ENCODE peak calls at places on chromosome 12, in ten cellular contexts. Z is kidney; Y is Peyer's patch; E is small intestine; J is GM12878; H is IMR-90; I is CD8-positive, alpha-beta memory T cell; T is adrenal gland; O is PC-3; R is CD4-positive, alpha-beta T cell. K is an unnamed sample.

GRCh38 chr12:1205512-1206060 is 214.6 kb downstream of the ERC1 start:
- DNase-seq in J (no peak), E (no peak), I (no peak), O (no peak), H (peak; percentile 54), R (no peak), Z (no peak), T (no peak), Y (no peak), K (no peak)

GRCh38 chr12:89461649-89462612 is 62.7 kb downstream of the GALNT4 start:
- DNase-seq in E (peak; percentile 80), J (no peak), O (peak; percentile 82), Y (no peak), T (no peak), H (peak; percentile 82), Z (no peak), I (no peak), R (no peak), K (no peak)

GRCh38 chr12:40584763-40585162 is 107.5 kb upstream of the CNTN1 start:
- DNase-seq in Y (no peak), Z (no peak), J (no peak), I (no peak), R (no peak), T (no peak), O (no peak), E (no peak), H (no peak), K (no peak)

GRCh38 chr12:56220611-56221232 is 1.0 kb downstream of the RNF41 start:
- DNase-seq in T (peak; percentile 54), Y (no peak), R (no peak), I (no peak), O (peak; percentile 33), H (peak; percentile 47), J (peak; percentile 30), Z (no peak), E (no peak), K (no peak)

GRCh38 chr12:82952946-82953345 is 266.2 kb downstream of the TMTC2 start:
- DNase-seq in Y (no peak), R (no peak), I (no peak), E (no peak), O (no peak), Z (no peak), H (no peak), T (no peak), J (peak; percentile 20), K (no peak)

GRCh38 chr12:84694111-84694510 is 218.5 kb downstream of the SLC6A15 start:
- DNase-seq in H (no peak), R (no peak), O (no peak), T (no peak), Z (no peak), Y (no peak), I (no peak), E (no peak), J (no peak), K (no peak)

GRCh38 chr12:77388611-77389265 is 323.4 kb upstream of the E2F7 start:
- DNase-seq in O (no peak), Z (no peak), J (no peak), E (no peak), R (no peak), H (no peak), T (no peak), Y (no peak), I (no peak), K (no peak)

GRCh38 chr12:18753481-18754117 is 15.7 kb downstream of the CAPZA3 start:
- DNase-seq in E (no peak), R (no peak), T (no peak), Y (no peak), I (no peak), J (no peak), H (peak; percentile 12), O (no peak), Z (no peak), K (no peak)

GRCh38 chr12:119804011-119804641 is 73.0 kb downstream of the CIT start:
- DNase-seq in H (peak; percentile 78), Y (no peak), I (no peak), J (no peak), Z (peak; percentile 90), T (peak; percentile 87), O (peak; percentile 87), R (no peak), E (peak; percentile 10), K (peak; percentile 70)

GRCh38 chr12:53113951-53114350 is 10.7 kb downstream of the SOAT2 start:
- DNase-seq in E (no peak), H (no peak), Z (no peak), O (no peak), T (no peak), I (no peak), J (no peak), R (no peak), Y (no peak), K (no peak)

GRCh38 chr12:128820723-128821432 is 2.9 kb downstream of the SLC15A4 start:
- DNase-seq in O (no peak), Z (no peak), I (no peak), T (peak; percentile 59), E (no peak), H (no peak), R (no peak), Y (no peak), J (no peak), K (no peak)

DNA sequence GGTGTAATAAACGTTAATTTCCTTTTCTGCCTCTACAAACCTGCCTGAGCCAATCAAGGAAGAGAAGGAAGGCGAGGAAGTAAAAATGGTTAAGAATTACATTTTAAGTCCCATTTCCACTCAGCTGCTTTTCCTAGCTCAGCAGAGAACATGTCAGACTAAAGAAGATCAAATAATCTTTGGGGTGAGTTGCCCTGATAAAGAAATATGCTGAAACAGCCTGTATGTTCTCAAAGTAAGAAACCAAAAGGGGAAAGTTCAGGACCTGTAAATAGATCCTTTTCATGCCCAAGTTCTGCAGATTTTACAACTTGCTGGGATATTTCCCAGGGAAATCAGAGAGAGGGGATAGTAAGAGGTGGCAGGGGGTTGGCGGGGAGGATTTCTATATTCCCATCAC is 55.5 kb downstream of the PHLDA1 start:
- DNase-seq in J (no peak), T (no peak), R (no peak), Y (no peak), Z (no peak), H (no peak), I (no peak), E (no peak), O (no peak), K (no peak)
- H3K27ac ChIP-seq in J (no peak overlapping the region), T (peak overlapping the region; percentile 42), R (no peak overlapping the region), Y (no peak overlapping the region), Z (no peak overlapping the region), H (peak overlapping the region; percentile 44), I (no peak overlapping the region), E (no peak overlapping the region), O (peak overlapping the region; percentile 99), K (no peak overlapping the region)

GRCh38 chr12:50617657-50618056 is 112.9 kb downstream of the DIP2B start:
- DNase-seq in O (no peak), H (no peak), R (no peak), E (no peak), J (no peak), I (no peak), T (no peak), Z (no peak), Y (no peak), K (no peak)

GRCh38 chr12:50612882-50613281 is 108.1 kb downstream of the DIP2B start:
- DNase-seq in E (no peak), Y (no peak), R (no peak), O (no peak), H (no peak), Z (no peak), I (no peak), J (no peak), T (no peak), K (no peak)

GRCh38 chr12:50614167-50614762 is 109.5 kb downstream of the DIP2B start:
- DNase-seq in H (peak; percentile 78), E (no peak), O (no peak), J (no peak), R (no peak), Z (no peak), T (no peak), Y (no peak), I (no peak), K (no peak)

GRCh38 chr12:50613463-50613862 is 108.7 kb downstream of the DIP2B start:
- DNase-seq in T (no peak), I (no peak), Z (no peak), E (no peak), R (no peak), Y (no peak), O (no peak), H (no peak), J (no peak), K (no peak)

DNA sequence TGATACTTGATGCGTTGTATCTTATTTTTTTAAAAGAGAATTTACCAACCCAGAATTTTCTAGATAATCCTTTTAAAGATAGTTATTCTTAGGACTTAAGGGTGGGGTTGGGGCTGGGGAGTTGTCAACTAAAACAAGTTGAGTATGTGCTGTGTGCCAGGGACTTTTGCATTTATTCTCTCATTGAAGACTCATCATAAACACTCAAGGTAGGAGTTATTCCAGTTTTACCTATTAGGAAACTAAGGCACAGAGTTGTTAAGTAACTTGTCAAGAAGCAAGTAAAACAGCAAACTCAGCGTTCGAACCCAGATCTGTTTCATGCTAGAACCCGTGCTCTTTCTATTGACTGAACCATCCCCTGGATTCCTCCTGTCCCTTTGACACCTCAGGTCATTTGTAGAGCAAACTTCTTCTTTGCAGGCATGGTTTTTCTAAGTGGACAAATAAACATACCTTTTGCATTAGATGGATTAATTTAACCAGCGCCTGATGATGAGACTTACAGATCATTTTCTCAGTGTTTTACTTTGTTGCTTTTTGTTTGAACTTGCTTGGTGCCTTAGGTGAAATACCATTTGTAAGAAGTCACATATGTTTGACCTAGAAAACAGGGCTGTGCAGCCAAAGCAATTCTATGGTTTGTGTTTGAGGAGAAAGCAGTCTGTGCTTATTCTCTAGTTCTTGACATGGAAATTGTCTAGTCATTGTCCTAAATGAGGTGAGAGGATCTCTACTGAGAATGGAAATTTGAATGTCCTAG is 110.9 kb downstream of the DIP2B start:
- DNase-seq in J (no peak), H (peak; percentile 37), O (peak; percentile 46), I (no peak), Z (no peak), R (no peak), E (no peak), T (no peak), Y (no peak), K (no peak)
- H3K27ac ChIP-seq in J (no peak overlapping the region), H (no peak overlapping the region), O (peak overlapping the region; percentile 1), I (peak overlapping the region; percentile 47), Z (no peak overlapping the region), R (no peak overlapping the region), E (no peak overlapping the region), T (no peak overlapping the region), Y (no peak overlapping the region), K (no peak overlapping the region)

GRCh38 chr12:12456637-12457036 is 99.8 kb downstream of the BORCS5 start:
- DNase-seq in R (no peak), E (no peak), Z (no peak), T (no peak), O (no peak), Y (no peak), J (no peak), I (no peak), H (peak; percentile 75), K (no peak)
- H3K27ac ChIP-seq in R (no peak overlapping the region), E (no peak overlapping the region), Z (no peak overlapping the region), T (peak overlapping the region; percentile 56), O (no peak overlapping the region), Y (no peak overlapping the region), J (no peak overlapping the region), I (peak overlapping the region; percentile 3), H (no peak overlapping the region), K (no peak overlapping the region)

DNA sequence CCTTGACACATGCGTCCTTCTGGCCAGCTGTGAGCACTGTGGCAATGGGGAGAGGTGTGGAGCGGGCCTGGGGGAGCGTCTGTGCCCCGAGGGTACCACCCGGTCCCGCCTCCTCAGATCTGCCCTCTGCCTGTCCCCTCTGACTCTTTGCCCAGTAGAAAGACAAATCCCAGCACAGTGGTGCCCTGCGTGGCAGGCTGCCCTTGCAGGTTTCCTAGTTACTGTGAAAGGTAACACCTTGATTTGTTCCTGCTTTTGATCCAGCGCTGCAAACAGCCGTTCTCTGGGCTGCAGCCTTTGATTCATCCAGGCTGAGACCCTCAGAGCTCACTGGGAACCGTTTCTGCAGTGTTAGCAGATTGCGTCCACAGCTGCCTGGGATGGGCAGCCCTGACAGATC is 16.4 kb downstream of the FBRSL1 start:
- DNase-seq in H (no peak), Z (no peak), I (no peak), Y (no peak), O (no peak), R (no peak), J (no peak), T (no peak), E (no peak), K (no peak)
- H3K27ac ChIP-seq in H (peak overlapping the region; percentile 32), Z (peak overlapping the region; percentile 9), I (no peak overlapping the region), Y (peak overlapping the region; percentile 14), O (no peak overlapping the region), R (no peak overlapping the region), J (no peak overlapping the region), T (peak overlapping the region; percentile 80), E (peak overlapping the region; percentile 11), K (peak overlapping the region; percentile 61)

K was measured in substantia nigra.